ENCODE peak calls at places on chromosomes 6 and 20, in eight cellular contexts. F is IMR-90, J is frontal cortex, X is T-helper 1 cell, H is fibroblast of mammary gland, Q is M059J, V is NAMALWA, C is heart right ventricle. R is an unnamed sample.

GRCh38 chr20:5933802-5934436 is 16.4 kb downstream of the TRMT6 start:
- DNase-seq in Q (peak; percentile 52), F (no peak), J (no peak), C (peak; percentile 7), V (peak; percentile 79), X (no peak), H (peak; percentile 14), R (peak; percentile 11)

GRCh38 chr20:11980263-11980662 is 62.6 kb downstream of the BTBD3 start:
- DNase-seq in X (no peak), V (no peak), H (no peak), J (no peak), C (no peak), Q (no peak), F (no peak), R (no peak)

GRCh38 chr6:3612341-3613041 is 139.0 kb downstream of the PXDC1 start:
- DNase-seq in C (no peak), J (no peak), Q (peak; percentile 96), X (no peak), V (no peak), H (peak; percentile 96), F (peak; percentile 85), R (peak; percentile 96)

GRCh38 chr6:129667621-129668020 is 42.4 kb downstream of the ARHGAP18 start:
- DNase-seq in C (no peak), X (no peak), F (peak; percentile 50), Q (peak; percentile 84), V (no peak), J (no peak), H (no peak), R (peak; percentile 85)

GRCh38 chr6:79813854-79814477 is 133.4 kb downstream of the ELOVL4 start:
- DNase-seq in V (peak; percentile 80), C (peak; percentile 70), H (peak; percentile 69), Q (peak; percentile 58), J (peak; percentile 15), X (peak; percentile 32), F (peak; percentile 61), R (peak; percentile 65)

GRCh38 chr20:4029505-4030467 is 14.4 kb upstream of the RNF24 start:
- DNase-seq in Q (no peak), F (no peak), V (no peak), C (no peak), H (no peak), X (no peak), J (no peak), R (no peak)

GRCh38 chr6:33786736-33787135 is 2.2 kb downstream of the LEMD2 start:
- DNase-seq in Q (no peak), X (no peak), F (no peak), J (no peak), C (no peak), H (no peak), V (no peak), R (no peak)

GRCh38 chr6:119142051-119142450 is 63.6 kb upstream of the FAM184A start:
- DNase-seq in J (no peak), V (no peak), F (no peak), C (no peak), X (no peak), H (peak; percentile 19), Q (no peak), R (peak; percentile 47)

GRCh38 chr6:42394881-42395620 is 56.7 kb downstream of the TRERF1 start:
- DNase-seq in Q (no peak), C (no peak), V (no peak), F (no peak), H (no peak), J (no peak), X (no peak), R (no peak)

GRCh38 chr6:13373488-13373886 is 45.1 kb upstream of the TBC1D7 start:
- DNase-seq in C (no peak), F (peak; percentile 22), X (no peak), V (no peak), J (no peak), Q (no peak), H (no peak), R (peak; percentile 7)